ENCODE peak calls at places on chromosomes 3 and 15, in five cellular contexts. E is astrocyte of the cerebellum, K is gastrocnemius medialis, S is Ammon's horn, N is NB4. V is an unnamed sample.

GRCh38 chr3:124730920-124731297 is 657 bp downstream of the UMPS start:
- DNase-seq in E (no peak), N (peak; percentile 22), S (no peak), K (no peak), V (no peak)

GRCh38 chr3:193791041-193792032 is 198.3 kb downstream of the OPA1 start:
- DNase-seq in S (no peak), E (no peak), K (no peak), N (peak; percentile 17), V (no peak)

GRCh38 chr3:136567599-136568188 is 184.5 kb downstream of the STAG1 start:
- DNase-seq in K (no peak), N (no peak), S (no peak), E (no peak), V (no peak)

GRCh38 chr3:168212664-168213255 is 117.0 kb upstream of the GOLIM4 start:
- DNase-seq in K (no peak), S (no peak), E (no peak), N (no peak), V (no peak)

GRCh38 chr3:159892801-159893200 is 95.8 kb upstream of the IL12A start:
- DNase-seq in N (no peak), K (no peak), S (no peak), E (no peak), V (no peak)

GRCh38 chr3:122679085-122679466 is 1.6 kb upstream of the PARP14 start:
- DNase-seq in S (peak; percentile 87), N (peak; percentile 87), E (peak; percentile 58), K (peak; percentile 68), V (peak; percentile 76)

GRCh38 chr15:29083858-29084257 is 185.8 kb downstream of the NSMCE3 start:
- DNase-seq in K (no peak), N (no peak), S (no peak), E (no peak), V (no peak)

GRCh38 chr3:148648685-148649352 is 48.9 kb upstream of the AGTR1 start:
- DNase-seq in S (no peak), K (no peak), E (peak; percentile 49), N (no peak), V (no peak)

GRCh38 chr3:55585856-55586255 is 98.8 kb upstream of the WNT5A start:
- DNase-seq in E (no peak), S (no peak), N (no peak), K (no peak), V (no peak)

GRCh38 chr3:186598108-186598784 is 14.6 kb upstream of the AHSG start:
- DNase-seq in N (no peak), E (peak; percentile 60), S (no peak), K (no peak), V (peak; percentile 10)

GRCh38 chr15:74172751-74173544 is 562 bp upstream of the ISLR start:
- DNase-seq in N (no peak), E (peak; percentile 23), S (no peak), K (peak; percentile 58), V (no peak)

GRCh38 chr3:107366766-107367165 is 10.5 kb upstream of the CCDC54 start:
- DNase-seq in N (no peak), S (no peak), K (no peak), E (no peak), V (no peak)

GRCh38 chr3:53243165-53243564 is 12.7 kb downstream of the TKT start:
- DNase-seq in K (no peak), E (peak; percentile 35), N (no peak), S (no peak), V (no peak)

GRCh38 chr15:80844011-80844732 is 65.0 kb downstream of the CEMIP start:
- DNase-seq in E (no peak), K (no peak), N (no peak), S (no peak), V (no peak)

GRCh38 chr15:85581495-85581894 is 201.1 kb downstream of the AKAP13 start:
- DNase-seq in E (no peak), N (no peak), S (peak; percentile 49), K (peak; percentile 68), V (no peak)

V was measured in thoracic aorta.